ENCODE peak calls at places on chromosome 14, in ten cellular contexts. T, S, Q, C, X, Z, I, F, U and N are unnamed samples. For H3K36me3 and H3K27me3, the result is how much of the 10 kb centered on the place peaks cover.

GRCh38 chr14:56666294-56666693 is 86.7 kb downstream of the TMEM260 start:
- DNase-seq in U (no peak), T (no peak), X (no peak), Z (no peak), I (no peak), F (no peak), Q (no peak), S (no peak), C (no peak), N (no peak)

GRCh38 chr14:68733086-68733621 is 59.7 kb downstream of the ZFP36L1 start:
- DNase-seq in F (no peak), X (no peak), U (no peak), C (no peak), Q (no peak), I (no peak), Z (no peak), T (no peak), S (no peak), N (no peak)

GRCh38 chr14:26863736-26864135 is 265.9 kb upstream of the NOVA1 start:
- DNase-seq in F (no peak), U (no peak), Q (no peak), C (no peak), T (no peak), Z (no peak), X (no peak), S (no peak), I (no peak), N (no peak)

GRCh38 chr14:102558566-102558965 is 33.9 kb upstream of the RCOR1 start:
- DNase-seq in F (no peak), U (no peak), C (no peak), X (no peak), Q (no peak), I (no peak), Z (no peak), T (no peak), S (no peak), N (no peak)

GRCh38 chr14:24080888-24081738 is 9.8 kb downstream of the CPNE6 start:
- DNase-seq in U (no peak), T (peak), I (peak), Z (peak), Q (peak), X (peak), F (peak), C (peak), S (no peak), N (peak)

GRCh38 chr14:33343016-33343415 is 404.3 kb downstream of the NPAS3 start:
- DNase-seq in I (no peak), T (no peak), X (no peak), F (no peak), U (no peak), Z (no peak), C (no peak), Q (no peak), S (no peak), N (no peak)

GRCh38 chr14:78713716-78714115 is 543.5 kb downstream of the NRXN3 start:
- DNase-seq in Z (no peak), C (no peak), X (no peak), T (no peak), U (no peak), S (no peak), I (no peak), Q (no peak), F (no peak), N (no peak)

GRCh38 chr14:28294834-28295440 is 471.6 kb upstream of the FOXG1 start:
- DNase-seq in Q (no peak), S (no peak), Z (peak), I (no peak), U (no peak), X (no peak), F (no peak), T (peak), C (peak), N (no peak)

GRCh38 chr14:30553311-30553989 is 5.5 kb upstream of the G2E3 start:
- DNase-seq in X (no peak), Q (no peak), F (no peak), Z (no peak), I (no peak), U (peak), C (no peak), T (no peak), S (no peak), N (no peak)

GRCh38 chr14:79629891-79630560 is 581.3 kb downstream of the DIO2 start:
- DNase-seq in T (peak), I (no peak), Z (no peak), F (no peak), S (no peak), U (no peak), X (peak), Q (no peak), C (no peak), N (no peak)

GRCh38 chr14:96497087-96497486 is 5.1 kb upstream of the PAPOLA start:
- DNase-seq in X (no peak), F (no peak), T (no peak), Q (no peak), Z (no peak), C (peak), U (no peak), S (no peak), I (no peak), N (no peak)
- H3K4me3 ChIP-seq in X (no peak), F (no peak), T (no peak), Q (no peak), Z (no peak), C (no peak), U (no peak), S (no peak), I (no peak), N (no peak)

DNA sequence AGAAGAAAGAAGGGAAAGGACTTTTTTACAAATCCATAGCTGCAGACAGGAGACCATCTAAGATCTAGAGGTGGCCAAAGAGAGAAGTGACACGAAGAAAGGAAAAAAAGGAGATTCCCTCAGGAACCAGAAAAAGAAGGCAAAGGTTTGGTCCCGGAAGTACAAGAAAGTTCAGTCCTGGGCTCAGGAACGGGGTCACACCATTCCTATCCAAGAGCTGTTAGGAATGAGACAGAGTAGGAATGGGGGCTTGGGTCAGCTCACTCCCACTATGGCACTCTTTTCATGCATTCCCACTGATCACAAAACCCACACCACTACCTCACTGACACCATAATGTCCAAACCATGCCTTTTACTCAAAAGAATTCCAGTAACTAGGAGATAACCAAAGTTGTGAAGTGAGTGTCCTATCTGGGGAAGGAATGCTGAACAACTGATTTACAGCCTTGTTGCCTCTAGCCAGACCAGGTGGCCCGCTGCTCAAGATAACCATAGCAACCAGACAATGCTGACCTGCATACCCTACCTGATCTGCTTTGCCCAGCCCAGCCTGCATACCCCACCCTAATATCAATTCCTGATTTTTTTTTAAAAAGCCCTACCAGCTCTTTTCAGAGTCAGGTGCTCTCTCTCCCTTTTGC is 8.4 kb downstream of the PPP2R3C start:
- DNase-seq in Q (no peak), Z (peak), T (no peak), S (no peak), X (no peak), C (no peak), U (no peak), I (no peak), F (no peak), N (no peak)
- H3K36me3 ChIP-seq in Q (half or more), Z (under half), T (under half), S (under half), X (under half), C (under half), U (under half), I (half or more), F (under half), N (under half)

GRCh38 chr14:67409461-67409860 is 2.5 kb downstream of the PLEK2 start:
- DNase-seq in I (no peak), Q (no peak), S (no peak), T (no peak), Z (no peak), U (no peak), X (no peak), C (no peak), F (no peak), N (no peak)

GRCh38 chr14:67411820-67412421 is at the start of gene PLEK2:
- DNase-seq in Q (peak), S (no peak), U (peak), I (no peak), F (peak), Z (peak), T (no peak), C (no peak), X (peak), N (peak)

GRCh38 chr14:67413806-67414769 is 2.1 kb upstream of the PLEK2 start:
- DNase-seq in Q (no peak), I (no peak), U (peak), X (no peak), F (no peak), S (no peak), Z (no peak), T (no peak), C (no peak), N (peak)

GRCh38 chr14:67411375-67411774 is 590 bp downstream of the PLEK2 start:
- DNase-seq in F (no peak), Z (no peak), Q (no peak), U (no peak), C (no peak), S (no peak), X (no peak), T (peak), I (no peak), N (no peak)

DNA sequence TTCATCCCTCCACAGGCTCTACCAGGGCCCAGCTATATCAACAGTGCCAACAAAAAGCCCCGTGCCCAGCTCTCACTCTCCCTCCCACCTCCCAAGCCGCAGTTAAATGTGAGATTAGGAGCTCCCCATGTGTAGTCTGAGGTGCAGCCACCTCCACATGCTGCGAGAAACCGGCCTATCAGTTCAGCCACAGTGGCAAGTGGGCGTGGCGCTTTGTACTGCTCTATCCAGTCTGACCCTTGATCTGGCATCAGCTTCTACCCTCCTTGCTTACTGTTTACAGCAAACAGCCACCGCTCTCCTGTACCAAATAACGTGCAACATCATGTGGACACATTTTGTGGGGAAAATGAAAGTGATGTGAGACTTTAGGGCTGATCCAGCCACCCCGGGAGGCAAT is 1.7 kb downstream of the PLEK2 start:
- DNase-seq in F (no peak), X (no peak), S (no peak), U (no peak), T (no peak), I (no peak), Z (no peak), Q (peak), C (no peak), N (no peak)
- H3K27me3 ChIP-seq in F (under half), X (under half), S (under half), U (under half), T (under half), I (under half), Z (under half), Q (under half), C (under half), N (under half)

DNA sequence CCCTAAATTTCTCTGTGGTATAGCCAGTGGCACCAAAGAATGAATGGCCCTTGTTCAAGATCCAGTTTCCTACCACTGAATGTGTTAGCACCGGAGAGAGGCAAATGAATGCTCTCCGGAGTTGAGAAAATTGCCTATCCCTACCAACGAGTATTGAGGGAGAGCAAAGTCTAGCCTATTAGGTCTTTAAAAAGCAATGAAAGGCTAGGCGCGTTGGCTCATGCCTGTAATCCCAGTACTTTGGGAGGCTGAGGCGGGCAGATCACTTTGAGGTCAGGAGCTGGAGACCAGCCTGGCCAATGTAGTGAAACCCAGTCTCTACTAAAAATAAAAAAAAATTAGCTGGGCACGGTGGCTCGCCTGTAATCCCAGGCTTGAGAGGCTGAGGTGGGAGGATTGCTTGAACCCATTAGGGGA is 898 bp upstream of the RAB15 start:
- DNase-seq in F (no peak), Z (no peak), S (no peak), Q (peak), U (no peak), I (no peak), X (no peak), C (no peak), T (no peak), N (no peak)
- H3K4me3 ChIP-seq in F (peak), Z (peak), S (peak), Q (peak), U (no peak), I (peak), X (peak), C (no peak), T (no peak), N (no peak)

GRCh38 chr14:67650694-67651093 is 23.7 kb downstream of the VTI1B start:
- DNase-seq in F (no peak), C (no peak), X (no peak), I (no peak), Z (no peak), T (no peak), U (no peak), Q (no peak), S (no peak), N (no peak)
- H3K36me3 ChIP-seq in F (under half), C (under half), X (under half), I (half or more), Z (under half), T (half or more), U (under half), Q (half or more), S (under half), N (under half)

GRCh38 chr14:20657216-20658211 is 16.0 kb upstream of the OR6S1 start:
- DNase-seq in Q (no peak), X (peak), F (no peak), T (no peak), Z (peak), S (no peak), C (no peak), U (peak), I (no peak), N (peak)

GRCh38 chr14:20658246-20658645 is 16.8 kb upstream of the OR6S1 start:
- DNase-seq in X (no peak), C (no peak), U (no peak), I (no peak), Q (no peak), S (no peak), F (no peak), T (no peak), Z (no peak), N (no peak)

GRCh38 chr14:20656274-20656673 is 14.8 kb upstream of the OR6S1 start:
- DNase-seq in X (no peak), F (no peak), U (no peak), C (no peak), I (no peak), Q (no peak), Z (no peak), S (no peak), T (no peak), N (no peak)

GRCh38 chr14:20655851-20656250 is 14.4 kb upstream of the OR6S1 start:
- DNase-seq in U (no peak), S (no peak), Z (peak), X (no peak), T (no peak), I (no peak), Q (no peak), C (no peak), F (no peak), N (no peak)

DNA sequence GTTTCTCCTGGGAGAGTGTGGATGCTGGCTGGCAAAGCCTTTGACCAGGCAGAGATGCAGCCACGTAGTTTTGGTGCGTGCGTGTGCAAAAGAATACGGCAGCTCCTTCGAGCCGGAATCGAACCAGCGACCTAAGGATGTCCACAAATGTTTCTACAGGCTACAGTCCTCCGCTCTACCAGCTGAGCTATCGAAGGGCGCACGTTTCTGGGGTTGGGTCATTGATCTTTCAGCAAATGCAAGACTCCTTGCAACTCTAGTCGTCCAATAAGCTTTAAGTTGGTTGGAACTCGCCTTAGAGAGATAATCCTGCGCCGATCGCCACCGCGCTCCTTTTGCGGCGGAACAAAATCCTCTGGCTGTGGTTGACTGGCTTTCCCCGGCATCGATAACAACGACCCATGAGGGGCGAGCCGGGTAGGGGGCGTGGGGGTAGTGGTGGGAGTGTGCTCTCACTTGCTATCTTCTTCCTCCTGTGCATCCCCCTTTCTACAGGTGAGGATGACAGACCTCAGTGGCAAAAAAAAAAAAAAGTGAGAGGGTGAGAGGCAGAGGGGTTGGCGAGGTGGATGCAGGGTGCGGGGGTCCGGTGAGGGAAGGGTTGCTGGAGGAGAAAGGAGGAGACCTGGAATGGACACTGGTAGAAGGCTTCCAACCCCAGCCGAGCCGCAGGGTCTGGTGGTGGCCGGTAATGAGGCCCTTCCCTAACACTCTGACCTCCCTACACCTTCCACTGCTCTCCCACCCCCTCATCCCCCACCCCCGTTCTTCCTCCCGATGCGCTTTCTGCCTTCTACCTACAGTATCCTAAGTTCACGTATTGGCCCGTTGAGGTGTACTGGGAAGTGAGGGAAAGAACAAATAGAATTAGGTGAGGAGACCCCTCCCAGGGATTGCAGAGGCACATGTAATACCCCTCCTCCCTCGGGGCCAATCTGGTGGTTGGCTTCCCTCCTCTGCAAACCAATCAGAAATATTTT is 11.8 kb upstream of the OR6S1 start:
- DNase-seq in C (no peak), S (peak), F (no peak), T (peak), Q (no peak), U (peak), I (no peak), Z (peak), X (peak), N (peak)
- H3K27me3 ChIP-seq in C (under half), S (under half), F (under half), T (half or more), Q (half or more), U (under half), I (half or more), Z (under half), X (under half), N (under half)

GRCh38 chr14:41806355-41806975 is 199.8 kb downstream of the LRFN5 start:
- DNase-seq in S (no peak), I (no peak), T (no peak), U (no peak), Q (no peak), Z (no peak), C (no peak), X (no peak), F (no peak), N (no peak)

GRCh38 chr14:41799817-41800216 is 193.1 kb downstream of the LRFN5 start:
- DNase-seq in I (no peak), X (no peak), S (no peak), T (no peak), Z (no peak), U (no peak), Q (no peak), C (no peak), F (no peak), N (no peak)

GRCh38 chr14:41810362-41810761 is 203.7 kb downstream of the LRFN5 start:
- DNase-seq in Q (no peak), C (no peak), X (no peak), Z (no peak), T (no peak), F (no peak), I (no peak), U (no peak), S (no peak), N (no peak)

GRCh38 chr14:41805633-41806032 is 199.0 kb downstream of the LRFN5 start:
- DNase-seq in X (no peak), Z (no peak), Q (no peak), F (no peak), I (no peak), S (no peak), C (no peak), U (no peak), T (no peak), N (no peak)
- H3K4me3 ChIP-seq in X (no peak), Z (no peak), Q (no peak), F (no peak), I (no peak), S (no peak), C (no peak), U (no peak), T (no peak), N (no peak)

DNA sequence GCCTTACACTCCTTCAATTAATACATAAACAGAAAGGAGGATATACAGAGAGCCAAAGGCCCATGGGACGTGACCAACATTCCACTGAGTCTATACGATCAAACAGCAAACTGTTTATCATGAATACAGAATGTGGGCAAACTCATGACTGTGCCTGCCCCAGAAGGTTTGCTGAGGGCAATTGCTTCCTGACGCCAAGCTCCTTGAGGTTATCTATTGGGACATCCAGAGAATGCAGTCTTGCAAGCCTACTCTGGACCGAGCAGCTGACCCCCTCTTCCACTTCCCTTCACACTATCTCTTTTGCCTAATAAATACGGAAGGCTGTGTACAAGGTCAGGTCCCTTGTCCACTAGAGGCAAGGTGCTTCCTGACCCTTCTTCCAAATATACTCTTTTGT is 18.5 kb upstream of the SLC10A1 start:
- DNase-seq in I (no peak), X (no peak), Q (no peak), T (no peak), S (no peak), F (no peak), Z (no peak), C (no peak), U (no peak), N (no peak)
- H3K36me3 ChIP-seq in I (under half), X (under half), Q (under half), T (under half), S (under half), F (under half), Z (under half), C (under half), U (under half), N (under half)

GRCh38 chr14:105894978-105895881 is 368.8 kb downstream of the TMEM121 start:
- DNase-seq in S (no peak), U (no peak), I (peak), C (no peak), F (peak), Z (no peak), T (no peak), Q (no peak), X (no peak), N (no peak)
- H3K27me3 ChIP-seq in S (under half), U (under half), I (under half), C (under half), F (under half), Z (under half), T (under half), Q (under half), X (under half), N (under half)